ENCODE peak calls at places on chromosomes 11 and 22, in six cellular contexts. One of them, this sample, is unnamed.

GRCh38 chr11:46117842-46118241 is 3.4 kb downstream of the PHF21A start:
- DNase-seq in HCT116: no peak
- DNase-seq in CD8-positive, alpha-beta T cell: no peak
- DNase-seq in mesothelial cell of epicardium: no peak
- DNase-seq in H1: no peak
- DNase-seq in Panc1: no peak
- DNase-seq in this sample: no peak

GRCh38 chr11:67406420-67406968 is 2.6 kb downstream of the TBC1D10C start:
- DNase-seq in HCT116: no peak
- DNase-seq in CD8-positive, alpha-beta T cell: no peak
- DNase-seq in mesothelial cell of epicardium: no peak
- DNase-seq in H1: no peak
- DNase-seq in Panc1: no peak
- DNase-seq in this sample: no peak

GRCh38 chr11:37050311-37050710 is 452.3 kb upstream of the RAG2 start:
- DNase-seq in HCT116: no peak
- DNase-seq in CD8-positive, alpha-beta T cell: no peak
- DNase-seq in mesothelial cell of epicardium: no peak
- DNase-seq in H1: no peak
- DNase-seq in Panc1: no peak
- DNase-seq in this sample: no peak

GRCh38 chr11:17277024-17277584 is 565 bp downstream of the NUCB2 start:
- DNase-seq in HCT116: no peak
- DNase-seq in CD8-positive, alpha-beta T cell: peak
- DNase-seq in mesothelial cell of epicardium: no peak
- DNase-seq in H1: no peak
- DNase-seq in Panc1: no peak
- DNase-seq in this sample: no peak

GRCh38 chr11:35036642-35037041 is 102.3 kb upstream of the CD44 start:
- DNase-seq in HCT116: no peak
- DNase-seq in CD8-positive, alpha-beta T cell: no peak
- DNase-seq in mesothelial cell of epicardium: no peak
- DNase-seq in H1: no peak
- DNase-seq in Panc1: no peak
- DNase-seq in this sample: no peak

GRCh38 chr22:47055921-47056320 is 293.5 kb downstream of the TBC1D22A start:
- DNase-seq in HCT116: no peak
- DNase-seq in CD8-positive, alpha-beta T cell: no peak
- DNase-seq in mesothelial cell of epicardium: no peak
- DNase-seq in H1: no peak
- DNase-seq in Panc1: no peak
- DNase-seq in this sample: no peak

GRCh38 chr22:50568626-50569025 is 5.9 kb upstream of the SYCE3 start:
- DNase-seq in HCT116: no peak
- DNase-seq in CD8-positive, alpha-beta T cell: peak
- DNase-seq in mesothelial cell of epicardium: no peak
- DNase-seq in H1: no peak
- DNase-seq in Panc1: no peak
- DNase-seq in this sample: no peak

GRCh38 chr11:92703431-92703830 is 266.0 kb upstream of the MTNR1B start:
- DNase-seq in HCT116: no peak
- DNase-seq in CD8-positive, alpha-beta T cell: no peak
- DNase-seq in mesothelial cell of epicardium: no peak
- DNase-seq in H1: no peak
- DNase-seq in Panc1: no peak
- DNase-seq in this sample: no peak

GRCh38 chr11:961921-962320 is 36.3 kb downstream of the AP2A2 start:
- DNase-seq in HCT116: no peak
- DNase-seq in CD8-positive, alpha-beta T cell: no peak
- DNase-seq in mesothelial cell of epicardium: no peak
- DNase-seq in H1: no peak
- DNase-seq in Panc1: no peak
- DNase-seq in this sample: no peak

GRCh38 chr22:19125474-19126308 is 3.5 kb upstream of the DGCR2 start:
- DNase-seq in HCT116: no peak
- DNase-seq in CD8-positive, alpha-beta T cell: no peak
- DNase-seq in mesothelial cell of epicardium: no peak
- DNase-seq in H1: no peak
- DNase-seq in Panc1: no peak
- DNase-seq in this sample: no peak

GRCh38 chr11:121930004-121930965 is 185.7 kb downstream of the BLID start:
- DNase-seq in HCT116: no peak
- DNase-seq in CD8-positive, alpha-beta T cell: no peak
- DNase-seq in mesothelial cell of epicardium: no peak
- DNase-seq in H1: no peak
- DNase-seq in Panc1: no peak
- DNase-seq in this sample: no peak

GRCh38 chr22:42353883-42354727 is 78.1 kb downstream of the NFAM1 start:
- DNase-seq in HCT116: no peak
- DNase-seq in CD8-positive, alpha-beta T cell: no peak
- DNase-seq in mesothelial cell of epicardium: no peak
- DNase-seq in H1: no peak
- DNase-seq in Panc1: no peak
- DNase-seq in this sample: no peak

GRCh38 chr11:26649884-26650283 is 72.0 kb downstream of the SLC5A12 start:
- DNase-seq in HCT116: peak
- DNase-seq in CD8-positive, alpha-beta T cell: no peak
- DNase-seq in mesothelial cell of epicardium: peak
- DNase-seq in H1: peak
- DNase-seq in Panc1: peak
- DNase-seq in this sample: no peak

GRCh38 chr11:23991140-23991539 is 505.7 kb upstream of the LUZP2 start:
- DNase-seq in HCT116: no peak
- DNase-seq in CD8-positive, alpha-beta T cell: no peak
- DNase-seq in mesothelial cell of epicardium: no peak
- DNase-seq in H1: no peak
- DNase-seq in Panc1: no peak
- DNase-seq in this sample: no peak

GRCh38 chr11:45852018-45852711 is 4.9 kb downstream of the CRY2 start:
- DNase-seq in HCT116: no peak
- DNase-seq in CD8-positive, alpha-beta T cell: no peak
- DNase-seq in mesothelial cell of epicardium: no peak
- DNase-seq in H1: no peak
- DNase-seq in Panc1: no peak
- DNase-seq in this sample: no peak

GRCh38 chr11:34405079-34405858 is 33.5 kb upstream of the CAT start:
- DNase-seq in HCT116: no peak
- DNase-seq in CD8-positive, alpha-beta T cell: no peak
- DNase-seq in mesothelial cell of epicardium: no peak
- DNase-seq in H1: no peak
- DNase-seq in Panc1: no peak
- DNase-seq in this sample: no peak

GRCh38 chr22:24434472-24435322 is 7.3 kb downstream of the ADORA2A start:
- DNase-seq in HCT116: no peak
- DNase-seq in CD8-positive, alpha-beta T cell: peak
- DNase-seq in mesothelial cell of epicardium: no peak
- DNase-seq in H1: no peak
- DNase-seq in Panc1: no peak
- DNase-seq in this sample: peak

GRCh38 chr11:32830413-32830738 is 649 bp downstream of the PRRG4 start:
- DNase-seq in HCT116: no peak
- DNase-seq in CD8-positive, alpha-beta T cell: no peak
- DNase-seq in mesothelial cell of epicardium: no peak
- DNase-seq in H1: no peak
- DNase-seq in Panc1: no peak
- DNase-seq in this sample: no peak

GRCh38 chr11:131580466-131580865 is 210.1 kb downstream of the NTM start:
- DNase-seq in HCT116: no peak
- DNase-seq in CD8-positive, alpha-beta T cell: no peak
- DNase-seq in mesothelial cell of epicardium: no peak
- DNase-seq in H1: no peak
- DNase-seq in Panc1: no peak
- DNase-seq in this sample: no peak

GRCh38 chr11:131583823-131584222 is 213.4 kb downstream of the NTM start:
- DNase-seq in HCT116: no peak
- DNase-seq in CD8-positive, alpha-beta T cell: no peak
- DNase-seq in mesothelial cell of epicardium: no peak
- DNase-seq in H1: no peak
- DNase-seq in Panc1: no peak
- DNase-seq in this sample: no peak

GRCh38 chr11:131581006-131581405 is 210.6 kb downstream of the NTM start:
- DNase-seq in HCT116: no peak
- DNase-seq in CD8-positive, alpha-beta T cell: no peak
- DNase-seq in mesothelial cell of epicardium: no peak
- DNase-seq in H1: no peak
- DNase-seq in Panc1: no peak
- DNase-seq in this sample: no peak

GRCh38 chr11:131582021-131582531 is 211.7 kb downstream of the NTM start:
- DNase-seq in HCT116: no peak
- DNase-seq in CD8-positive, alpha-beta T cell: no peak
- DNase-seq in mesothelial cell of epicardium: no peak
- DNase-seq in H1: no peak
- DNase-seq in Panc1: no peak
- DNase-seq in this sample: no peak

GRCh38 chr11:131579932-131580387 is 209.5 kb downstream of the NTM start:
- DNase-seq in HCT116: no peak
- DNase-seq in CD8-positive, alpha-beta T cell: no peak
- DNase-seq in mesothelial cell of epicardium: no peak
- DNase-seq in H1: peak
- DNase-seq in Panc1: no peak
- DNase-seq in this sample: no peak
- TF ChIP-seq CTCF in HCT116: no peak
- TF ChIP-seq CTCF in CD8-positive, alpha-beta T cell: no peak
- TF ChIP-seq CTCF in mesothelial cell of epicardium: peak
- TF ChIP-seq CTCF in H1: peak
- TF ChIP-seq CTCF in Panc1: peak
- TF ChIP-seq CTCF in this sample: no peak

GRCh38 chr11:119305556-119306372 is 11.2 kb downstream of the MCAM start:
- DNase-seq in HCT116: no peak
- DNase-seq in CD8-positive, alpha-beta T cell: no peak
- DNase-seq in mesothelial cell of epicardium: no peak
- DNase-seq in H1: no peak
- DNase-seq in Panc1: no peak
- DNase-seq in this sample: no peak

GRCh38 chr11:119306373-119306890 is 10.5 kb downstream of the MCAM start:
- DNase-seq in HCT116: no peak
- DNase-seq in CD8-positive, alpha-beta T cell: peak
- DNase-seq in mesothelial cell of epicardium: no peak
- DNase-seq in H1: no peak
- DNase-seq in Panc1: no peak
- DNase-seq in this sample: no peak

GRCh38 chr11:119309411-119309810 is 7.5 kb downstream of the MCAM start:
- DNase-seq in HCT116: no peak
- DNase-seq in CD8-positive, alpha-beta T cell: no peak
- DNase-seq in mesothelial cell of epicardium: no peak
- DNase-seq in H1: no peak
- DNase-seq in Panc1: no peak
- DNase-seq in this sample: no peak

GRCh38 chr11:119307974-119308373 is 9.0 kb downstream of the MCAM start:
- DNase-seq in HCT116: no peak
- DNase-seq in CD8-positive, alpha-beta T cell: no peak
- DNase-seq in mesothelial cell of epicardium: no peak
- DNase-seq in H1: no peak
- DNase-seq in Panc1: no peak
- DNase-seq in this sample: no peak

GRCh38 chr11:119307219-119307618 is 9.7 kb downstream of the MCAM start:
- DNase-seq in HCT116: no peak
- DNase-seq in CD8-positive, alpha-beta T cell: no peak
- DNase-seq in mesothelial cell of epicardium: no peak
- DNase-seq in H1: no peak
- DNase-seq in Panc1: no peak
- DNase-seq in this sample: no peak
- TF ChIP-seq CTCF in HCT116: no peak
- TF ChIP-seq CTCF in CD8-positive, alpha-beta T cell: no peak
- TF ChIP-seq CTCF in mesothelial cell of epicardium: no peak
- TF ChIP-seq CTCF in H1: no peak
- TF ChIP-seq CTCF in Panc1: no peak
- TF ChIP-seq CTCF in this sample: no peak

GRCh38 chr11:90373971-90374370 is 151.1 kb upstream of the CHORDC1 start:
- DNase-seq in HCT116: no peak
- DNase-seq in CD8-positive, alpha-beta T cell: no peak
- DNase-seq in mesothelial cell of epicardium: no peak
- DNase-seq in H1: no peak
- DNase-seq in Panc1: no peak
- DNase-seq in this sample: no peak
- TF ChIP-seq CTCF in HCT116: no peak
- TF ChIP-seq CTCF in CD8-positive, alpha-beta T cell: no peak
- TF ChIP-seq CTCF in mesothelial cell of epicardium: no peak
- TF ChIP-seq CTCF in H1: no peak
- TF ChIP-seq CTCF in Panc1: no peak
- TF ChIP-seq CTCF in this sample: no peak

DNA sequence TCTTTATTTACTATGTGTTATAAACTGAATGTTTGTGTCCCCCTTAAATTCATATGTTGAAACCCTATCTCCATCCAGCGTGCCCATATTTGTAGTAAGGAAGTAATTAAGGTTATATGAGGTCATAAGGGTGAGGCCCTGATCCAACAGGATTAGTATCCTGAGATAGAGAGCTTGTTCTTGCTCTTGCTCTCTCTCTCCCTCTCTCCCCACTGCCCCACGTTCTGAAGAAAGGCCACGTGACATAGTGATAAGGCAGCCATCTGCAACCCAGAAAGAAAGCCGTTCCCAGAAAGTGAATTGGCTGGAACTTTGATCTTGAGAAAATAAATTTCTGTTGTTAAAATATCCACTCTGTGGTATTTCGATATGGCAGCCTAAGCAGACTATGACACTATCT is 212.5 kb downstream of the SWAP70 start:
- DNase-seq in HCT116: no peak
- DNase-seq in CD8-positive, alpha-beta T cell: no peak
- DNase-seq in mesothelial cell of epicardium: no peak
- DNase-seq in H1: no peak
- DNase-seq in Panc1: no peak
- DNase-seq in this sample: no peak
- TF ChIP-seq CTCF in HCT116: no peak
- TF ChIP-seq CTCF in CD8-positive, alpha-beta T cell: no peak
- TF ChIP-seq CTCF in mesothelial cell of epicardium: no peak
- TF ChIP-seq CTCF in H1: no peak
- TF ChIP-seq CTCF in Panc1: no peak
- TF ChIP-seq CTCF in this sample: no peak